ENCODE peak calls at places on chromosome 19, in eight cellular contexts. One of them, this sample, is unnamed.

GRCh38 chr19:44648536-44649370 is 5.0 kb downstream of the PVR start:
- DNase-seq in cardiac muscle cell: peak
- DNase-seq in activated naive CD4-positive, alpha-beta T cell treated with anti-CD3 and anti-CD28 coated beads, Interleukin-2, amount 10 ng/mL, durations not matched to agents 7 days and 5 days: no peak
- DNase-seq in CD4-positive, CD25-positive, alpha-beta regulatory T cell: no peak
- DNase-seq in activated naive CD8-positive, alpha-beta T cell treated with anti-CD3 and anti-CD28 coated beads, Interleukin-2, amount 50 U/mL, for 24 hours: no peak
- DNase-seq in ACHN: no peak
- DNase-seq in NCI-H1417: no peak
- DNase-seq in nucleus accumbens: no peak
- DNase-seq in this sample: no peak

GRCh38 chr19:17933414-17934129 is 757 bp downstream of the CCDC124 start:
- DNase-seq in activated naive CD8-positive, alpha-beta T cell treated with anti-CD3 and anti-CD28 coated beads, Interleukin-2, amount 50 U/mL, for 24 hours: no peak
- DNase-seq in ACHN: peak
- DNase-seq in NCI-H1417: no peak
- DNase-seq in cardiac muscle cell: peak
- DNase-seq in activated naive CD4-positive, alpha-beta T cell treated with anti-CD3 and anti-CD28 coated beads, Interleukin-2, amount 10 ng/mL, durations not matched to agents 7 days and 5 days: no peak
- DNase-seq in CD4-positive, CD25-positive, alpha-beta regulatory T cell: no peak
- DNase-seq in nucleus accumbens: no peak
- DNase-seq in this sample: no peak

GRCh38 chr19:10870501-10870954 is 825 bp upstream of the CARM1 start:
- DNase-seq in CD4-positive, CD25-positive, alpha-beta regulatory T cell: no peak
- DNase-seq in activated naive CD8-positive, alpha-beta T cell treated with anti-CD3 and anti-CD28 coated beads, Interleukin-2, amount 50 U/mL, for 24 hours: no peak
- DNase-seq in ACHN: no peak
- DNase-seq in activated naive CD4-positive, alpha-beta T cell treated with anti-CD3 and anti-CD28 coated beads, Interleukin-2, amount 10 ng/mL, durations not matched to agents 7 days and 5 days: no peak
- DNase-seq in cardiac muscle cell: no peak
- DNase-seq in nucleus accumbens: no peak
- DNase-seq in NCI-H1417: no peak
- DNase-seq in this sample: no peak

GRCh38 chr19:9939301-9939913 is 3.1 kb upstream of the OLFM2 start:
- DNase-seq in nucleus accumbens: no peak
- DNase-seq in activated naive CD4-positive, alpha-beta T cell treated with anti-CD3 and anti-CD28 coated beads, Interleukin-2, amount 10 ng/mL, durations not matched to agents 7 days and 5 days: no peak
- DNase-seq in CD4-positive, CD25-positive, alpha-beta regulatory T cell: no peak
- DNase-seq in NCI-H1417: no peak
- DNase-seq in ACHN: no peak
- DNase-seq in activated naive CD8-positive, alpha-beta T cell treated with anti-CD3 and anti-CD28 coated beads, Interleukin-2, amount 50 U/mL, for 24 hours: no peak
- DNase-seq in cardiac muscle cell: peak
- DNase-seq in this sample: no peak

GRCh38 chr19:39321832-39322176 is 1.1 kb upstream of the LRFN1 start:
- DNase-seq in NCI-H1417: no peak
- DNase-seq in activated naive CD4-positive, alpha-beta T cell treated with anti-CD3 and anti-CD28 coated beads, Interleukin-2, amount 10 ng/mL, durations not matched to agents 7 days and 5 days: no peak
- DNase-seq in CD4-positive, CD25-positive, alpha-beta regulatory T cell: no peak
- DNase-seq in cardiac muscle cell: no peak
- DNase-seq in ACHN: no peak
- DNase-seq in nucleus accumbens: no peak
- DNase-seq in activated naive CD8-positive, alpha-beta T cell treated with anti-CD3 and anti-CD28 coated beads, Interleukin-2, amount 50 U/mL, for 24 hours: no peak
- DNase-seq in this sample: no peak

GRCh38 chr19:55622242-55622969 is 2.0 kb downstream of the ZNF784 start:
- DNase-seq in ACHN: no peak
- DNase-seq in cardiac muscle cell: no peak
- DNase-seq in NCI-H1417: no peak
- DNase-seq in activated naive CD8-positive, alpha-beta T cell treated with anti-CD3 and anti-CD28 coated beads, Interleukin-2, amount 50 U/mL, for 24 hours: no peak
- DNase-seq in CD4-positive, CD25-positive, alpha-beta regulatory T cell: no peak
- DNase-seq in nucleus accumbens: no peak
- DNase-seq in activated naive CD4-positive, alpha-beta T cell treated with anti-CD3 and anti-CD28 coated beads, Interleukin-2, amount 10 ng/mL, durations not matched to agents 7 days and 5 days: no peak
- DNase-seq in this sample: no peak

GRCh38 chr19:47081095-47081494 is 32.5 kb downstream of the ZC3H4 start:
- DNase-seq in CD4-positive, CD25-positive, alpha-beta regulatory T cell: no peak
- DNase-seq in cardiac muscle cell: no peak
- DNase-seq in nucleus accumbens: no peak
- DNase-seq in activated naive CD4-positive, alpha-beta T cell treated with anti-CD3 and anti-CD28 coated beads, Interleukin-2, amount 10 ng/mL, durations not matched to agents 7 days and 5 days: no peak
- DNase-seq in ACHN: no peak
- DNase-seq in activated naive CD8-positive, alpha-beta T cell treated with anti-CD3 and anti-CD28 coated beads, Interleukin-2, amount 50 U/mL, for 24 hours: no peak
- DNase-seq in NCI-H1417: no peak
- DNase-seq in this sample: no peak

GRCh38 chr19:16330368-16330801 is 5.8 kb downstream of the KLF2 start:
- DNase-seq in NCI-H1417: no peak
- DNase-seq in ACHN: peak
- DNase-seq in activated naive CD8-positive, alpha-beta T cell treated with anti-CD3 and anti-CD28 coated beads, Interleukin-2, amount 50 U/mL, for 24 hours: peak
- DNase-seq in nucleus accumbens: no peak
- DNase-seq in cardiac muscle cell: peak
- DNase-seq in CD4-positive, CD25-positive, alpha-beta regulatory T cell: peak
- DNase-seq in activated naive CD4-positive, alpha-beta T cell treated with anti-CD3 and anti-CD28 coated beads, Interleukin-2, amount 10 ng/mL, durations not matched to agents 7 days and 5 days: peak
- DNase-seq in this sample: no peak

GRCh38 chr19:2546128-2547032 is 70.5 kb downstream of the GADD45B start:
- DNase-seq in ACHN: no peak
- DNase-seq in cardiac muscle cell: peak
- DNase-seq in activated naive CD4-positive, alpha-beta T cell treated with anti-CD3 and anti-CD28 coated beads, Interleukin-2, amount 10 ng/mL, durations not matched to agents 7 days and 5 days: no peak
- DNase-seq in NCI-H1417: no peak
- DNase-seq in CD4-positive, CD25-positive, alpha-beta regulatory T cell: no peak
- DNase-seq in nucleus accumbens: peak
- DNase-seq in activated naive CD8-positive, alpha-beta T cell treated with anti-CD3 and anti-CD28 coated beads, Interleukin-2, amount 50 U/mL, for 24 hours: no peak
- DNase-seq in this sample: no peak

GRCh38 chr19:371501-372160 is 27.0 kb upstream of the MIER2 start:
- DNase-seq in CD4-positive, CD25-positive, alpha-beta regulatory T cell: no peak
- DNase-seq in cardiac muscle cell: no peak
- DNase-seq in ACHN: no peak
- DNase-seq in NCI-H1417: no peak
- DNase-seq in nucleus accumbens: no peak
- DNase-seq in activated naive CD8-positive, alpha-beta T cell treated with anti-CD3 and anti-CD28 coated beads, Interleukin-2, amount 50 U/mL, for 24 hours: no peak
- DNase-seq in activated naive CD4-positive, alpha-beta T cell treated with anti-CD3 and anti-CD28 coated beads, Interleukin-2, amount 10 ng/mL, durations not matched to agents 7 days and 5 days: no peak
- DNase-seq in this sample: peak

GRCh38 chr19:17289489-17289888 is 7.8 kb downstream of the ANKLE1 start:
- DNase-seq in NCI-H1417: no peak
- DNase-seq in activated naive CD8-positive, alpha-beta T cell treated with anti-CD3 and anti-CD28 coated beads, Interleukin-2, amount 50 U/mL, for 24 hours: peak
- DNase-seq in ACHN: no peak
- DNase-seq in nucleus accumbens: no peak
- DNase-seq in CD4-positive, CD25-positive, alpha-beta regulatory T cell: peak
- DNase-seq in cardiac muscle cell: peak
- DNase-seq in activated naive CD4-positive, alpha-beta T cell treated with anti-CD3 and anti-CD28 coated beads, Interleukin-2, amount 10 ng/mL, durations not matched to agents 7 days and 5 days: peak
- DNase-seq in this sample: peak